ENCODE peak calls at places on chromosomes 5 and 9, in five cellular contexts. U is Peyer's patch, O is mammary epithelial cell, Y is mucosa of descending colon, C is mesothelial cell of epicardium. Z is an unnamed sample.

GRCh38 chr5:33299621-33300208 is 141.1 kb upstream of the TARS1 start:
- DNase-seq in U (no peak), O (peak; percentile 90), Y (peak; percentile 64), C (no peak), Z (no peak)

GRCh38 chr5:105581988-105582690 is 2019.5 kb upstream of the NUDT12 start:
- DNase-seq in U (no peak), O (no peak), Y (no peak), C (no peak), Z (no peak)

GRCh38 chr5:179234563-179235135 is 110.6 kb downstream of the ADAMTS2 start:
- DNase-seq in U (no peak), O (no peak), Y (no peak), C (no peak), Z (no peak)

GRCh38 chr9:14127656-14128055 is 186.3 kb downstream of the NFIB start:
- DNase-seq in U (no peak), O (no peak), Y (no peak), C (no peak), Z (no peak)

GRCh38 chr5:157930710-157931109 is 71.8 kb upstream of the CLINT1 start:
- DNase-seq in U (no peak), O (no peak), Y (peak; percentile 75), C (no peak), Z (no peak)

GRCh38 chr9:116855881-116856662 is 169.0 kb downstream of the TRIM32 start:
- DNase-seq in U (no peak), O (peak; percentile 98), Y (no peak), C (no peak), Z (no peak)

GRCh38 chr9:109331353-109331752 is 10.5 kb upstream of the EPB41L4B start:
- DNase-seq in U (no peak), O (peak; percentile 93), Y (peak; percentile 88), C (no peak), Z (no peak)

GRCh38 chr5:128597151-128597550 is 59.1 kb upstream of the FBN2 start:
- DNase-seq in U (no peak), O (no peak), Y (no peak), C (no peak), Z (no peak)

GRCh38 chr9:131153585-131153984 is 28.2 kb downstream of the NUP214 start:
- DNase-seq in U (no peak), O (no peak), Y (no peak), C (no peak), Z (no peak)

GRCh38 chr5:132369471-132370240 is at the start of gene SLC22A5:
- DNase-seq in U (peak; percentile 67), O (peak; percentile 78), Y (peak; percentile 85), C (peak; percentile 73), Z (no peak)

GRCh38 chr5:136210259-136210658 is 17.3 kb upstream of the SMIM32 start:
- DNase-seq in U (no peak), O (no peak), Y (no peak), C (no peak), Z (no peak)

GRCh38 chr9:77978086-77978781 is 53.4 kb downstream of the GNAQ start:
- DNase-seq in U (no peak), O (no peak), Y (no peak), C (no peak), Z (no peak)

GRCh38 chr5:138668451-138668850 is 84.8 kb upstream of the CTNNA1 start:
- DNase-seq in U (no peak), O (no peak), Y (no peak), C (no peak), Z (no peak)

GRCh38 chr9:125679597-125680189 is 27.3 kb downstream of the MAPKAP1 start:
- DNase-seq in U (no peak), O (no peak), Y (no peak), C (no peak), Z (no peak)

GRCh38 chr9:99677281-99677680 is 144.4 kb upstream of the NR4A3 start:
- DNase-seq in U (no peak), O (peak; percentile 15), Y (no peak), C (no peak), Z (no peak)

GRCh38 chr5:139740138-139740992 is 55.2 kb upstream of the PSD2 start:
- DNase-seq in U (peak; percentile 31), O (no peak), Y (no peak), C (no peak), Z (no peak)

GRCh38 chr9:117136461-117136860 is 278.4 kb downstream of the ASTN2 start:
- DNase-seq in U (no peak), O (no peak), Y (no peak), C (no peak), Z (no peak)

GRCh38 chr9:11319477-11320060 is 706.8 kb upstream of the PTPRD start:
- DNase-seq in U (no peak), O (no peak), Y (no peak), C (no peak), Z (no peak)

GRCh38 chr9:84371737-84372136 is 31.2 kb upstream of the SLC28A3 start:
- DNase-seq in U (no peak), O (peak; percentile 89), Y (no peak), C (no peak), Z (peak; percentile 96)

GRCh38 chr5:1637639-1638481 is 114.1 kb upstream of the LPCAT1 start:
- DNase-seq in U (no peak), O (no peak), Y (no peak), C (no peak), Z (no peak)

GRCh38 chr5:171445910-171446516 is 26.6 kb downstream of the FGF18 start:
- DNase-seq in U (no peak), O (no peak), Y (no peak), C (no peak), Z (peak; percentile 32)

GRCh38 chr9:91758491-91758981 is 191.5 kb downstream of the ROR2 start:
- DNase-seq in U (no peak), O (peak; percentile 29), Y (peak; percentile 85), C (peak; percentile 69), Z (no peak)

GRCh38 chr9:71769175-71770165 is 1.2 kb upstream of the CEMIP2 start:
- DNase-seq in U (peak; percentile 91), O (peak; percentile 77), Y (peak; percentile 87), C (peak; percentile 68), Z (no peak)

GRCh38 chr5:132193165-132193694 is 34.4 kb downstream of the P4HA2 start:
- DNase-seq in U (no peak), O (no peak), Y (no peak), C (no peak), Z (no peak)

GRCh38 chr5:128252794-128253193 is 169.2 kb downstream of the SLC12A2 start:
- DNase-seq in U (no peak), O (no peak), Y (no peak), C (no peak), Z (peak; percentile 46)

GRCh38 chr9:130448035-130448624 is 3.4 kb downstream of the ASS1 start:
- DNase-seq in U (no peak), O (no peak), Y (no peak), C (no peak), Z (no peak)

GRCh38 chr5:39024884-39025283 is 49.3 kb downstream of the RICTOR start:
- DNase-seq in U (no peak), O (peak; percentile 56), Y (no peak), C (no peak), Z (no peak)

GRCh38 chr5:91591076-91591475 is 208.0 kb upstream of the ARRDC3 start:
- DNase-seq in U (no peak), O (peak; percentile 3), Y (no peak), C (no peak), Z (no peak)

GRCh38 chr5:157072508-157072907 is 13.6 kb upstream of the HAVCR1 start:
- DNase-seq in U (no peak), O (no peak), Y (no peak), C (no peak), Z (no peak)

GRCh38 chr5:57650360-57651069 is 167.9 kb upstream of the ACTBL2 start:
- DNase-seq in U (no peak), O (peak; percentile 74), Y (peak; percentile 54), C (no peak), Z (peak; percentile 31)

GRCh38 chr9:76667521-76667957 is 96.7 kb upstream of the PCA3 start:
- DNase-seq in U (no peak), O (peak; percentile 52), Y (no peak), C (no peak), Z (peak; percentile 28)

GRCh38 chr5:146041180-146041789 is 64.1 kb downstream of the PLAC8L1 start:
- DNase-seq in U (no peak), O (no peak), Y (no peak), C (no peak), Z (no peak)

GRCh38 chr9:76905984-76906861 is at the start of gene PRUNE2:
- DNase-seq in U (no peak), O (peak; percentile 69), Y (peak; percentile 82), C (peak; percentile 91), Z (peak; percentile 4)

DNA sequence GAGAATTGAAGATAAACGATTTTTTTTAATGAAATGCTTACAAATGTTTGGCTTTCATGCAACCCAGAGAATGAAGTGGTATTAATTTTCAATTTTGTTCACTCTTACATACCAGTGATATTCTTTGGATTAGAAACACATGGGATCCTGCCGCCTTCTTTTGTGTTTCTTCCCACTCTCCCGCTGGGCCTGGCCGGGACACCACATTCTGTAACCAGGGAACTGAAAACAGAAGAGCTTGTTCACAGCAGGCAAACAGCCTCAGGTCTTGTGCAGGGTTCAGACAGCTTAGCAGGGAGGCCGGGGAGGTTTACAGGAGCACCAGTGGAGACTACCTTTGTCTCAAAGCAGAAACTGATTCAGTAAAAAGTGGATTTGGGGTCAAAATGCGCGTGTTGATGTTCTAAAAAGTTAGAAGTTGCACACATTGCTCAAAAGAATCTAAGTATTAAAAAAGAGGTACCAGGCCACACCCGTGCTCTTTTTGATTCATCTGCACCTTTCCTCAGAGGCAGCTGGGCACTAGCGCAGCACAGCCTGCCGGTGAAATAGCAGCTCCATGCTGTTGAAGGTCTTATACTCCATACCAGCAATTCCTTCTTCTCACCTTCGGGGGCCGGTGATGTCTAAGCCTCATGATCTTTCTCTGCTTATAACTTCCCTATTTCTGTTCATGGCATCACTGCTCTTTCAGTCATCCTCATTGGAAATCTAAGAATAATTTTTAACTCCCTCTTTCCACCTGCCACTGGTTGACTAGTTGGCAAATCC is 67.1 kb downstream of the GRAMD2B start:
- DNase-seq in U (no peak), O (no peak), Y (no peak), C (no peak), Z (no peak)
- TF ChIP-seq CTCF in U (no peak), O (peak; percentile 33), Y (no peak), C (no peak), Z (peak; percentile 41)

DNA sequence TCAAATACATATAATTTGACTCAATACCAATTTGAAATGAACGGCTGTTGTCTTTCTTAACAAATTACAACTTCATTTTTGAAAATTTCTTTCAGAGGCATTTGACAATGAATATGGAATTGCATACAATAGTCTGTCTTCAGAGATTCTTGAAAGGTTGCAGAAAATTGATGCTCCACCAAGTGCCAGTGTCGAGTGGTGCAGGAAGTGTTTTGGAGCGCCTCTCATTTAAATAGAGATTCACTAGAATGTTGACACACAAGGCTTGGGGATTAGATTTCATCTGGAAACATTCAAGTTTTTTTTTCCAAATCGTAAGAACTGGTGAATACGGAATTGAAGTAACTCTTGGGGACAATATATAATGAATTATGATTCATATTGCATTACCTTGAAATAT is 8.1 kb downstream of the RPS6 start:
- DNase-seq in U (no peak), O (no peak), Y (no peak), C (no peak), Z (no peak)
- TF ChIP-seq CTCF in U (no peak), O (no peak), Y (no peak), C (no peak), Z (no peak)

GRCh38 chr5:9207820-9208418 is 338.0 kb downstream of the SEMA5A start:
- DNase-seq in U (no peak), O (peak; percentile 23), Y (peak; percentile 30), C (no peak), Z (no peak)
- TF ChIP-seq CTCF in U (peak; percentile 35), O (peak; percentile 42), Y (no peak), C (peak; percentile 72), Z (peak; percentile 32)

GRCh38 chr9:126891676-126892075 is 22.9 kb upstream of the RALGPS1 start:
- DNase-seq in U (no peak), O (no peak), Y (no peak), C (no peak), Z (no peak)

GRCh38 chr9:126894052-126894603 is 20.5 kb upstream of the RALGPS1 start:
- DNase-seq in U (no peak), O (no peak), Y (no peak), C (no peak), Z (no peak)

GRCh38 chr9:126893079-126893478 is 21.5 kb upstream of the RALGPS1 start:
- DNase-seq in U (no peak), O (no peak), Y (no peak), C (no peak), Z (no peak)
- TF ChIP-seq CTCF in U (no peak), O (no peak), Y (no peak), C (no peak), Z (peak; percentile 17)

Z was measured in AG09309.